ENCODE peak calls at places on chromosomes 5 and 9, in ten cellular contexts. G, Y, V, Q, C, B, D, A, W and H are unnamed samples.

GRCh38 chr9:17578911-17579793 is at the start of gene SH3GL2:
- DNase-seq in A (peak; percentile 82), B (no peak), C (no peak), D (peak; percentile 61), V (no peak), G (peak; percentile 40), W (peak; percentile 34), Y (peak; percentile 92), Q (peak; percentile 89), H (peak; percentile 42)

GRCh38 chr5:94761786-94762185 is 143.3 kb downstream of the SLF1 start:
- DNase-seq in D (no peak), V (no peak), Y (no peak), G (no peak), A (no peak), C (no peak), B (no peak), W (no peak), Q (no peak), H (no peak)

GRCh38 chr5:132029609-132030008 is 18.2 kb upstream of the ACSL6 start:
- DNase-seq in G (no peak), Y (no peak), V (no peak), Q (no peak), A (no peak), W (no peak), B (no peak), C (no peak), D (no peak), H (no peak)

GRCh38 chr5:178331491-178331981 is 98.9 kb upstream of the PHYKPL start:
- DNase-seq in Y (no peak), A (no peak), B (peak; percentile 30), Q (no peak), D (peak; percentile 64), W (no peak), V (no peak), G (no peak), C (no peak), H (no peak)

GRCh38 chr9:81737871-81738507 is 48.6 kb upstream of the TLE1 start:
- DNase-seq in A (peak; percentile 67), W (no peak), B (no peak), C (peak; percentile 63), Y (no peak), Q (no peak), G (peak; percentile 90), D (peak; percentile 89), V (no peak), H (no peak)

GRCh38 chr9:4803670-4804530 is 11.2 kb downstream of the RCL1 start:
- DNase-seq in C (no peak), V (no peak), B (no peak), Y (no peak), A (no peak), G (no peak), D (no peak), W (no peak), Q (no peak), H (no peak)

GRCh38 chr9:133236291-133237071 is 27.4 kb upstream of the OBP2B start:
- DNase-seq in A (no peak), D (no peak), V (no peak), G (no peak), B (no peak), Y (no peak), W (no peak), Q (no peak), C (no peak), H (no peak)

GRCh38 chr9:95098391-95098921 is 219.1 kb downstream of the FANCC start:
- DNase-seq in V (no peak), Q (no peak), C (no peak), A (no peak), G (no peak), W (no peak), B (no peak), D (no peak), Y (no peak), H (no peak)

GRCh38 chr9:78369644-78370219 is 72.8 kb downstream of the PSAT1 start:
- DNase-seq in W (peak; percentile 75), C (peak; percentile 6), D (peak; percentile 73), A (peak; percentile 89), V (peak; percentile 27), Y (peak; percentile 33), B (no peak), G (peak; percentile 65), Q (peak; percentile 91), H (peak; percentile 32)

GRCh38 chr5:98492258-98492657 is 281.2 kb upstream of the RGMB start:
- DNase-seq in B (no peak), D (peak; percentile 66), G (no peak), A (no peak), W (no peak), C (peak; percentile 42), Q (no peak), Y (no peak), V (no peak), H (no peak)

GRCh38 chr5:65192326-65192725 is 289.4 kb downstream of the ADAMTS6 start:
- DNase-seq in W (no peak), Y (no peak), C (no peak), B (no peak), D (no peak), A (no peak), G (no peak), V (no peak), Q (no peak), H (no peak)

GRCh38 chr9:35790385-35791291 is 753 bp upstream of the NPR2 start:
- DNase-seq in B (no peak), C (peak; percentile 26), D (peak; percentile 77), Q (peak; percentile 69), V (peak; percentile 92), G (peak; percentile 71), A (peak; percentile 91), W (peak; percentile 75), Y (peak; percentile 56), H (peak; percentile 36)

GRCh38 chr9:76686756-76687155 is 77.5 kb upstream of the PCA3 start:
- DNase-seq in D (no peak), B (no peak), W (no peak), Y (no peak), A (no peak), C (no peak), G (no peak), Q (no peak), V (no peak), H (no peak)

GRCh38 chr9:135906291-135907005 is 898 bp downstream of the CAMSAP1 start:
- DNase-seq in Q (no peak), Y (peak; percentile 16), C (no peak), V (no peak), W (no peak), A (no peak), B (no peak), G (peak; percentile 37), D (peak; percentile 30), H (no peak)

GRCh38 chr5:72387985-72388384 is 67.8 kb downstream of the PTCD2 start:
- DNase-seq in C (peak; percentile 83), A (peak; percentile 30), Q (no peak), W (no peak), G (peak; percentile 74), B (no peak), D (peak; percentile 87), V (no peak), Y (no peak), H (no peak)

GRCh38 chr5:56506586-56506985 is 273.5 kb upstream of the ANKRD55 start:
- DNase-seq in G (peak; percentile 64), C (no peak), Q (no peak), B (no peak), D (no peak), W (no peak), V (no peak), Y (no peak), A (peak; percentile 49), H (no peak)

GRCh38 chr9:108622467-108622866 is 233.3 kb downstream of the ACTL7B start:
- DNase-seq in B (no peak), C (peak; percentile 71), W (no peak), Y (no peak), D (peak; percentile 67), G (no peak), A (no peak), V (no peak), Q (no peak), H (no peak)

GRCh38 chr5:129460121-129460950 is at the start of gene ADAMTS19:
- DNase-seq in C (peak; percentile 44), W (peak; percentile 41), V (no peak), Y (no peak), A (peak; percentile 86), D (peak; percentile 21), G (peak; percentile 20), B (no peak), Q (peak; percentile 61), H (no peak)

GRCh38 chr9:126474786-126475485 is 138.8 kb upstream of the LMX1B start:
- DNase-seq in V (no peak), Q (no peak), B (no peak), A (no peak), W (no peak), G (peak; percentile 35), D (no peak), Y (no peak), C (no peak), H (no peak)

GRCh38 chr5:93330506-93330905 is 250.5 kb downstream of the NR2F1-AS1 start:
- DNase-seq in B (no peak), C (peak; percentile 59), D (peak; percentile 82), W (no peak), V (no peak), A (no peak), Q (no peak), Y (no peak), G (no peak), H (no peak)

GRCh38 chr9:129552064-129552463 is 68.8 kb downstream of the C9orf50 start:
- DNase-seq in B (no peak), V (no peak), D (no peak), C (no peak), Y (no peak), G (no peak), A (no peak), Q (no peak), W (no peak), H (no peak)

GRCh38 chr5:65696892-65697291 is 25.0 kb downstream of the SGTB start:
- DNase-seq in W (no peak), A (no peak), D (no peak), C (no peak), B (no peak), V (no peak), Y (no peak), G (no peak), Q (no peak), H (no peak)

GRCh38 chr5:148421661-148422060 is 37.9 kb downstream of the FBXO38 start:
- DNase-seq in W (no peak), Y (no peak), B (no peak), V (no peak), A (no peak), C (no peak), G (no peak), D (no peak), Q (no peak), H (no peak)

GRCh38 chr5:65213921-65214525 is 267.7 kb downstream of the ADAMTS6 start:
- DNase-seq in D (peak; percentile 45), V (no peak), C (no peak), A (peak; percentile 72), W (peak; percentile 34), Y (peak; percentile 7), G (peak; percentile 35), B (no peak), Q (peak; percentile 30), H (no peak)

GRCh38 chr5:6342689-6343315 is 35.5 kb downstream of the MED10 start:
- DNase-seq in Q (no peak), V (no peak), B (no peak), C (no peak), G (no peak), A (no peak), W (no peak), Y (no peak), D (no peak), H (no peak)

GRCh38 chr5:168120416-168121137 is 170.9 kb upstream of the WWC1 start:
- DNase-seq in V (no peak), A (no peak), Q (no peak), G (no peak), B (no peak), W (no peak), C (no peak), D (no peak), Y (no peak), H (no peak)

GRCh38 chr9:27194401-27195091 is 85.5 kb downstream of the TEK start:
- DNase-seq in W (peak; percentile 2), A (peak; percentile 43), B (no peak), Q (no peak), G (peak; percentile 54), C (peak; percentile 73), Y (no peak), D (peak; percentile 72), V (no peak), H (no peak)

GRCh38 chr5:167720676-167721260 is 570.7 kb upstream of the WWC1 start:
- DNase-seq in A (no peak), Y (no peak), V (no peak), G (no peak), W (no peak), D (peak; percentile 6), Q (no peak), C (no peak), B (no peak), H (no peak)